ENCODE peak calls at places on chromosomes 5 and 9, in seven cellular contexts. I is upper lobe of right lung; O is iPS DF 6.9; H is effector memory CD4-positive, alpha-beta T cell; Q is spleen; Z is cardiac muscle cell; R is GM12865. L is an unnamed sample.

GRCh38 chr5:57494104-57495098 is 11.8 kb upstream of the ACTBL2 start:
- DNase-seq in I (no peak), O (no peak), H (no peak), Q (no peak), Z (peak), R (peak), L (peak)

GRCh38 chr9:99093492-99093791 is 11.5 kb upstream of the TGFBR1 start:
- DNase-seq in I (no peak), O (no peak), H (no peak), Q (no peak), Z (no peak), R (no peak), L (no peak)

GRCh38 chr5:59040007-59040803 is 457.3 kb downstream of the RAB3C start:
- DNase-seq in I (no peak), O (no peak), H (no peak), Q (no peak), Z (peak), R (no peak), L (no peak)

GRCh38 chr5:133111299-133111698 is 59.5 kb downstream of the HSPA4 start:
- DNase-seq in I (peak), O (peak), H (peak), Q (peak), Z (peak), R (peak), L (no peak)

GRCh38 chr9:126486276-126486675 is 127.5 kb upstream of the LMX1B start:
- DNase-seq in I (no peak), O (no peak), H (no peak), Q (no peak), Z (no peak), R (no peak), L (no peak)

GRCh38 chr5:109784687-109785086 is 95.0 kb downstream of the MAN2A1 start:
- DNase-seq in I (no peak), O (no peak), H (no peak), Q (no peak), Z (peak), R (no peak), L (no peak)

GRCh38 chr9:84953797-84954695 is 284.5 kb downstream of the NTRK2 start:
- DNase-seq in I (peak), O (peak), H (no peak), Q (peak), Z (peak), R (peak), L (no peak)

GRCh38 chr9:2157277-2158105 is 142.3 kb downstream of the SMARCA2 start:
- DNase-seq in I (peak), O (no peak), H (no peak), Q (peak), Z (peak), R (peak), L (no peak)

DNA sequence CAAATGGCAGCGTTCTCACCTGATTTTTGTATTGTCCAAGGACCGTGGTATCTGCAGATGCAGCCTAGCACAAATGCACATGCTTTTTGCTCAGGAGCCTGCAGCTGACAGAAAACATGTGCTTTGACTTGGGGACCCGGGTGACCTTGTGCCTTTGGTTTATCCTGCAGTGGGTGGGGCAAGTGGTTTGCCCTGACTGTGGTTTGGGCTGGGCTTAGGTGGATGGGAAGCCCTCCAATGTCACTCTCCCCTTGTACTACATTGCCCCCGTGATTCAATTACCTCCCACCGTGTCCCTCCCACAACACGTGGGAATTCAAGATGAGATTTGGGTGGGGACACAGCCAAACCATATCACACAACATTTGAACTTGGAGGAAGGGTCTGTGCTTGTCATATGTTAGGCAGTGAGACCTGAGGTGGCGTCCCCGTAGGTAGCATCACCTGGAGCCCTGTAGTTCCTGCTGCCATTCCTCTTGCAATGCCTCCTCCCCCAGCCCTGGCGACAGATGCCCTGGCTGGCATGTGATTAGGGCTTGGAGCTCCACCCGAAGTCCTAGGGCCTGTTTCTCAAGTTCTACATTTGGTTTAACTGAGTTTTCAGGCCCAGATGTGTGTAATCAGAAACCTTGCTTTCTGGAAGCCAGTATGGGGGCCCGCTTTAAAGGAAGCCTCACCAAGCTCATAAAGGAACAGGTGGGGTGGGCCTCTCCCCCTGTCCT is 2.1 kb downstream of the ANKRD33B start:
- DNase-seq in I (no peak), O (no peak), H (no peak), Q (no peak), Z (no peak), R (peak), L (no peak)
- H3K4me3 ChIP-seq in I (peak), O (no peak), H (peak), Q (peak), Z (peak), R (peak), L (peak)

GRCh38 chr5:142684508-142685031 is 1.3 kb downstream of the FGF1 start:
- DNase-seq in I (no peak), O (no peak), H (no peak), Q (no peak), Z (peak), R (no peak), L (no peak)
- H3K4me3 ChIP-seq in I (no peak), O (no peak), H (no peak), Q (no peak), Z (no peak), R (no peak), L (no peak)

DNA sequence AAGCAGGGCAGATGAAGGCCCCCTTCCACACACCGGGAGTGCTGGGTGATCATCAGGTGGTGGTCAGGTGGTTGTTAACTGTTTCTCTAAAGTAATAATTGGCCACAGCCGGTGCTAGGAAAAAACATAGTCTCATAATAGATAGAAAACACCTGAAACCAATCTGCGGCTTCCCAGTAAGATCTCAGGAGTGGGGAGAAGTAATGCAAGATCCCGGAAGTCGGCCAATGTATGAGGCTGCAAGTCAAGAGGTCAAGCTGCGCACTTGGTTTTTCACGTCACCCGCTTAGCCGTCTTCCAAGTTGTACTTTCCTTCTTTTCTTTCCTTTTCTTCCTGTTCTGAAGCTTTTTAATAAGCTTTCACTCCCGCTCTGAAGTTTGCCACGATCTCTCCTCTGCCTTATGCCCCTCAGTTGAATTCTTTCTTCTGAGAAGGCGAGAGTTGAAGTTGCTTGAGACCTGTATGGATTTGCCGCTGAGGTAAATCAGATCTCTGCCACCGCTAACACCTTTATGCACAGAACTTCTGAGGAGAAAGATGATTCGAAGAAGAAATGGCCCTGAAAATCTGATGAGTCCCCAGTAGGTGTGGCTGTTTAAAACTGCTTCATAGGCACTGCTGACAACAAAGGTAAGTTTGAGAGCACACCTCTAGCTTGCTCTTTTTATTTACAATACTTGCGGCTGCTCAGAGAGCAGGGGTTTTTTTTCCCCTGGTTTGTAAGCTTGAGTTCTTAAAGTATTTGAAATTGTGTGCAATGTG is 406.6 kb downstream of the FAM170A start:
- DNase-seq in I (no peak), O (no peak), H (no peak), Q (no peak), Z (no peak), R (no peak), L (no peak)
- H3K4me3 ChIP-seq in I (no peak), O (no peak), H (no peak), Q (no peak), Z (no peak), R (no peak), L (no peak)

GRCh38 chr5:31172881-31173280 is 20.6 kb upstream of the CDH6 start:
- DNase-seq in I (no peak), O (no peak), H (no peak), Q (no peak), Z (no peak), R (no peak), L (no peak)
- H3K4me3 ChIP-seq in I (no peak), O (no peak), H (no peak), Q (no peak), Z (no peak), R (no peak), L (no peak)

DNA sequence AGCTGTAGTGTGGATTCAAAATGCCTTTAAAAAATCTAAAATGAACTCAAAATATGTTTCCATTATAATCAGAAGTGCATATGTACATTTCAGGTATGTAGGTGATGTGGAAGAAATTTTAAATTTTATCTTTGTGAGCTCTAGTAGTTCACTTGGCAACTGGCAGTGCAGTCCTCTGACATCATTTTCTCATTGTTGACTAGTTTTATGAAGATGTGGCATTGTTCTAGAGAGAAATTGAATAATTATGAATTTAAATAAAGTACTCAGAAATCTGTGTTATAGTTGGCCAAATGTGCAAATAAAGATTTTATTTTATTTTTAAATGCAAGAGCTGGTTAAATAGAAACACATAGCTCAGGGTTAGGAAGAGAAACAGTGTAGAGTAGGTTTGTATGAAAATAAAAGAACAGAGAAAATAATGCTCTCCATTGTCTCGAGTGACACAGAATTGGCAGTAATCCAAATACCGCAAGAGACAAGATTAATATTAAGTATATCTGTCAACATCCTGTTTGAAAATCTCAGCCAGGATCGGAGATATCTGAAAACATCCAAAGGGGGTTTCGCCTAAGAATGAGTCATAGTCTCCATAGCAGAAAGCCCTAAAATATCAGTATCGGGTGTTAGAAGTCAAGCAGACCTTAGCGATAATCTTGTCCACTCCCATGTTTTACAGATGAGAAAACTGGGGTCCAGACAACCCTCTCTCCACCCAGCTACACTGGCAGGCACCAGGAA is 189.4 kb downstream of the CCDC192 start:
- DNase-seq in I (no peak), O (no peak), H (no peak), Q (no peak), Z (peak), R (peak), L (no peak)
- H3K4me3 ChIP-seq in I (no peak), O (no peak), H (no peak), Q (no peak), Z (no peak), R (no peak), L (no peak)

GRCh38 chr5:72163349-72163983 is 56.2 kb downstream of the MAP1B start:
- DNase-seq in I (no peak), O (no peak), H (no peak), Q (no peak), Z (no peak), R (no peak), L (no peak)

GRCh38 chr5:72167257-72167656 is 60.0 kb downstream of the MAP1B start:
- DNase-seq in I (no peak), O (no peak), H (no peak), Q (no peak), Z (no peak), R (peak), L (no peak)

GRCh38 chr5:72167790-72168189 is 60.5 kb downstream of the MAP1B start:
- DNase-seq in I (no peak), O (no peak), H (no peak), Q (no peak), Z (peak), R (no peak), L (no peak)

GRCh38 chr5:72170101-72170500 is 62.8 kb downstream of the MAP1B start:
- DNase-seq in I (no peak), O (no peak), H (no peak), Q (no peak), Z (peak), R (no peak), L (no peak)

GRCh38 chr5:72166070-72166979 is 59.0 kb downstream of the MAP1B start:
- DNase-seq in I (no peak), O (peak), H (no peak), Q (no peak), Z (peak), R (no peak), L (no peak)
- H3K4me3 ChIP-seq in I (no peak), O (no peak), H (no peak), Q (no peak), Z (no peak), R (no peak), L (no peak)

GRCh38 chr5:150137168-150137957 is 18.3 kb downstream of the PDGFRB start:
- DNase-seq in I (no peak), O (no peak), H (no peak), Q (no peak), Z (peak), R (no peak), L (no peak)
- H3K4me3 ChIP-seq in I (no peak), O (no peak), H (no peak), Q (no peak), Z (no peak), R (no peak), L (no peak)

L was measured in RWPE2.